ENCODE peak calls at places on chromosomes 11 and 22, in eight cellular contexts. E is upper lobe of right lung; H is left lung; M is CD8-positive, alpha-beta T cell; A is upper lobe of left lung; J is pancreas; T is lower lobe of right lung; G is K562. I is an unnamed sample.

GRCh38 chr11:75319035-75319877 is 32.2 kb downstream of the ARRB1 start:
- ATAC-seq in A (peak; percentile 37), H (peak; percentile 34), E (peak; percentile 42), G (no peak), M (no peak), T (peak; percentile 29), J (peak; percentile 52), I (peak; percentile 51)

GRCh38 chr22:24338701-24339451 is 68.2 kb downstream of the SPECC1L start:
- ATAC-seq in G (no peak), M (no peak), H (peak; percentile 47), T (peak; percentile 60), E (peak; percentile 53), J (no peak), A (no peak), I (no peak)

GRCh38 chr22:50696251-50696798 is 23.7 kb downstream of the SHANK3 start:
- ATAC-seq in H (peak; percentile 56), M (no peak), E (no peak), T (no peak), G (no peak), A (no peak), J (peak; percentile 68), I (peak; percentile 28)

GRCh38 chr11:11409916-11410315 is 56.9 kb upstream of the CSNK2A3 start:
- ATAC-seq in E (no peak), T (no peak), G (peak; percentile 35), H (no peak), A (peak; percentile 17), J (no peak), M (no peak), I (no peak)

GRCh38 chr11:65553301-65554001 is 4.7 kb downstream of the LTBP3 start:
- ATAC-seq in M (peak; percentile 77), H (no peak), G (peak; percentile 65), E (peak; percentile 2), J (no peak), T (no peak), A (no peak), I (no peak)

GRCh38 chr11:111910637-111911562 is 670 bp downstream of the CRYAB start:
- ATAC-seq in M (no peak), T (peak; percentile 12), G (peak; percentile 89), J (peak; percentile 42), E (peak; percentile 2), H (peak; percentile 6), A (no peak), I (no peak)

GRCh38 chr22:36327922-36328551 is 59.7 kb downstream of the MYH9 start:
- ATAC-seq in E (no peak), M (peak; percentile 10), G (no peak), A (no peak), H (no peak), J (peak; percentile 3), T (no peak), I (peak; percentile 50)

GRCh38 chr11:118998388-118998717 is 415 bp downstream of the CENATAC start:
- ATAC-seq in T (peak; percentile 33), E (no peak), M (peak; percentile 15), A (no peak), G (peak; percentile 14), H (peak; percentile 54), J (peak; percentile 58), I (peak; percentile 29)

GRCh38 chr11:17392872-17393271 is 4.4 kb upstream of the KCNJ11 start:
- ATAC-seq in E (no peak), J (no peak), T (no peak), M (no peak), H (no peak), G (no peak), A (no peak), I (no peak)

GRCh38 chr11:12581923-12582322 is 92.3 kb upstream of the TEAD1 start:
- ATAC-seq in A (peak; percentile 63), T (peak; percentile 95), M (no peak), H (peak; percentile 98), J (peak; percentile 69), E (peak; percentile 98), G (peak; percentile 73), I (no peak)

GRCh38 chr11:50298182-50298988 is 265.7 kb downstream of the OR4C45 start:
- ATAC-seq in T (peak; percentile 38), G (peak; percentile 97), E (peak; percentile 63), J (no peak), H (no peak), M (no peak), A (peak; percentile 64), I (no peak)

GRCh38 chr11:10026514-10026913 is 267.5 kb downstream of the SBF2 start:
- ATAC-seq in M (no peak), G (no peak), A (no peak), T (no peak), E (no peak), H (no peak), J (no peak), I (no peak)

GRCh38 chr22:49052023-49052538 is 775.6 kb downstream of the BRD1 start:
- ATAC-seq in M (peak; percentile 74), T (peak; percentile 50), A (peak; percentile 67), H (peak; percentile 93), G (peak; percentile 95), E (peak; percentile 70), J (peak; percentile 83), I (no peak)

GRCh38 chr11:121439337-121439736 is 12.8 kb upstream of the SORL1 start:
- ATAC-seq in M (no peak), H (no peak), J (no peak), T (no peak), G (no peak), A (peak; percentile 27), E (no peak), I (no peak)

GRCh38 chr11:34570584-34570983 is 50.3 kb upstream of the EHF start:
- ATAC-seq in M (no peak), E (peak; percentile 47), J (peak; percentile 37), H (peak; percentile 65), T (peak; percentile 76), A (no peak), G (peak; percentile 73), I (no peak)

GRCh38 chr11:64799256-64799924 is 3.6 kb downstream of the MAP4K2 start:
- ATAC-seq in A (no peak), G (no peak), J (no peak), E (no peak), H (no peak), T (no peak), M (no peak), I (no peak)

GRCh38 chr11:134289789-134290188 is 13.6 kb downstream of the GLB1L3 start:
- ATAC-seq in A (peak; percentile 69), T (peak; percentile 47), M (no peak), H (no peak), G (peak; percentile 75), E (no peak), J (no peak), I (peak; percentile 38)

GRCh38 chr11:1005913-1006312 is 30.6 kb downstream of the MUC6 start:
- ATAC-seq in A (peak; percentile 40), G (no peak), E (no peak), M (no peak), J (peak; percentile 68), T (no peak), H (no peak), I (no peak)

GRCh38 chr22:38429460-38430128 is 25.4 kb downstream of the KCNJ4 start:
- ATAC-seq in E (no peak), T (no peak), M (no peak), J (no peak), G (no peak), H (no peak), A (no peak), I (no peak)

DNA sequence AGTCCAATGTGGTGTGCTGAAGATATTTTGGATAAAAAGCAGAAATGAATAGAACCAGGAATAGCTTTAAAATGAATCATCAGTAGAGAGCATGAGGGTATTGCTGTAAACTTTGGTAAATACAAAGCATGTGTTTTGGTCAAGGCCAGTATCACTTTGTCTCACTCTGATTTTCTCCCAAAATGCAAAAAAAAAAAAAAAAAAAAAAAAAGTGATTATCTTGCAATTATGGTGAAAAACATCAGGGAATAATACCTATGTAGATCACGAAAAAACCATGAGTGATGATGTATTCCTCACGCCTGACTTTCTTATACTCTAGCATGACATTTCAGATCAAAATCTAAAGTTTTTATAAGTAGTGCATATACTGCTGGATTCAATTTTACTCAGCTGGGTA is 897.9 kb upstream of the FAT3 start:
- ATAC-seq in E (no peak), J (no peak), T (no peak), H (no peak), G (no peak), M (no peak), A (no peak), I (no peak)
- H3K9me3 ChIP-seq in E (no peaks in the 10 kb centered on the region), J (no peaks in the 10 kb centered on the region), T (no peaks in the 10 kb centered on the region), H (no peaks in the 10 kb centered on the region), G (no peaks in the 10 kb centered on the region), M (no peaks in the 10 kb centered on the region), A (no peaks in the 10 kb centered on the region), I (no peaks in the 10 kb centered on the region)

GRCh38 chr11:102422817-102423725 is 29.5 kb downstream of the TMEM123 start:
- ATAC-seq in G (peak; percentile 21), H (no peak), M (peak; percentile 41), E (peak; percentile 42), T (no peak), A (peak; percentile 12), J (no peak), I (no peak)

GRCh38 chr11:102427068-102427467 is 25.5 kb downstream of the TMEM123 start:
- ATAC-seq in A (peak; percentile 50), H (peak; percentile 16), G (no peak), T (no peak), E (peak; percentile 67), M (no peak), J (no peak), I (no peak)

GRCh38 chr11:102428696-102429095 is 23.9 kb downstream of the TMEM123 start:
- ATAC-seq in E (no peak), H (no peak), G (no peak), T (no peak), A (no peak), M (no peak), J (no peak), I (no peak)

GRCh38 chr11:102426570-102426969 is 26.0 kb downstream of the TMEM123 start:
- ATAC-seq in J (no peak), A (no peak), E (no peak), T (no peak), M (no peak), G (no peak), H (no peak), I (no peak)

GRCh38 chr11:102426000-102426399 is 26.6 kb downstream of the TMEM123 start:
- ATAC-seq in A (no peak), E (no peak), J (no peak), G (no peak), M (no peak), T (no peak), H (no peak), I (no peak)
- TF ChIP-seq CTCF in A (no peak), E (no peak), J (no peak), G (no peak), M (no peak), T (no peak), H (no peak), I (no peak)

GRCh38 chr22:44161673-44162072 is 19.1 kb upstream of the PARVG start:
- ATAC-seq in E (no peak), M (no peak), A (no peak), T (no peak), G (no peak), J (no peak), H (no peak), I (no peak)
- H3K4me1 ChIP-seq in E (no peaks in the 10 kb centered on the region), M (no peaks in the 10 kb centered on the region), A (no peaks in the 10 kb centered on the region), T (no peaks in the 10 kb centered on the region), G (no peaks in the 10 kb centered on the region), J (no peaks in the 10 kb centered on the region), H (peaks cover 15% of the 10 kb centered on the region), I (no peaks in the 10 kb centered on the region)

DNA sequence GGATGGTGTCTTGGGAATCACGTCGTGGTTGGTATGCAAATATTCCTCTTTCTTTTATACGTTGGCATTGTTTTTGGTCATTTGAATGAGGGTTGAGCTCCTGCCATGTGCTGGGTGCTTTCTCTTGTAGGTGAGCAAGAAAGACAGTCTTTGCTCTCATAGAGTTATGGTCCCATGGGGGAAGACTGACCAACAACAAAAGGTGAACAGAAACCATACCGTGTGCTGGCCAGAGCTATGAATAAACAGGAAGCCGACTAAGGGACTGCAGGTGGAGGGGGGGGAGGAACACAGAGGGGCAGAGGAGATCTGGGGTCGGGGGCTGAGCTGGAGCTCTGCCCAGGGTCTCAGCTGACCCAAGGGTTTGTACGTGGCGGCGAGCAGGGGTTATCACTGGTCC is 245.3 kb downstream of the CTTN start:
- ATAC-seq in E (no peak), T (no peak), A (no peak), H (no peak), M (no peak), G (no peak), J (no peak), I (no peak)
- H3K9me3 ChIP-seq in E (no peaks in the 10 kb centered on the region), T (no peaks in the 10 kb centered on the region), A (no peaks in the 10 kb centered on the region), H (no peaks in the 10 kb centered on the region), M (no peaks in the 10 kb centered on the region), G (no peaks in the 10 kb centered on the region), J (no peaks in the 10 kb centered on the region), I (no peaks in the 10 kb centered on the region)

I was measured in gastroesophageal sphincter.